ENCODE peak calls at places on chromosomes 2 and 18, in six cellular contexts. L, V, B, A, I and Y are unnamed samples.

GRCh38 chr18:21815101-21815500 is 74.5 kb downstream of the MIB1 start:
- DNase-seq in V (no peak), L (no peak), B (no peak), I (no peak), A (no peak), Y (no peak)

GRCh38 chr2:240527153-240527750 is 30.5 kb downstream of the ANKMY1 start:
- DNase-seq in V (no peak), B (no peak), L (no peak), A (no peak), I (no peak), Y (no peak)

GRCh38 chr18:54910161-54910919 is 48.9 kb downstream of the CCDC68 start:
- DNase-seq in A (no peak), L (no peak), I (no peak), V (no peak), B (no peak), Y (no peak)

GRCh38 chr2:164841719-164842623 is at the start of gene COBLL1:
- DNase-seq in A (peak; percentile 81), L (peak; percentile 78), V (peak; percentile 88), I (peak; percentile 66), B (peak; percentile 84), Y (peak; percentile 79)

GRCh38 chr2:162060522-162060921 is 13.5 kb downstream of the DPP4 start:
- DNase-seq in A (no peak), V (no peak), B (no peak), I (no peak), L (no peak), Y (no peak)

GRCh38 chr2:230956827-230957755 is 32.0 kb upstream of the GPR55 start:
- DNase-seq in A (peak; percentile 82), I (peak; percentile 33), V (peak; percentile 22), B (no peak), L (peak; percentile 39), Y (peak; percentile 38)

GRCh38 chr2:33437297-33437696 is 39.2 kb upstream of the RASGRP3 start:
- DNase-seq in V (no peak), B (no peak), I (no peak), A (no peak), L (no peak), Y (no peak)

GRCh38 chr18:23876496-23876895 is 138.1 kb upstream of the TTC39C start:
- DNase-seq in I (no peak), V (no peak), L (no peak), B (no peak), A (no peak), Y (no peak)

GRCh38 chr2:64989982-64990614 is 899 bp downstream of the SLC1A4 start:
- DNase-seq in V (no peak), A (peak; percentile 40), I (peak; percentile 11), B (peak; percentile 43), L (no peak), Y (peak; percentile 19)

GRCh38 chr18:45085916-45086624 is 405.4 kb downstream of the SETBP1 start:
- DNase-seq in V (no peak), L (no peak), A (no peak), B (no peak), I (no peak), Y (no peak)

GRCh38 chr2:104826016-104826415 is 27.9 kb upstream of the POU3F3 start:
- DNase-seq in V (no peak), A (no peak), L (no peak), I (no peak), B (no peak), Y (no peak)

GRCh38 chr2:64534363-64534762 is 10.2 kb downstream of the AFTPH start:
- DNase-seq in L (no peak), A (no peak), I (no peak), B (no peak), V (no peak), Y (no peak)

GRCh38 chr2:240974771-240975572 is 23.4 kb upstream of the SNED1 start:
- DNase-seq in I (no peak), V (no peak), L (no peak), B (no peak), A (no peak), Y (peak; percentile 11)

GRCh38 chr18:50458366-50458765 is 83.5 kb downstream of the SKA1 start:
- DNase-seq in B (no peak), V (no peak), L (no peak), I (no peak), A (no peak), Y (no peak)

GRCh38 chr2:189635353-189635752 is 25.9 kb upstream of the ASNSD1 start:
- DNase-seq in B (no peak), I (no peak), L (no peak), A (no peak), V (no peak), Y (no peak)

GRCh38 chr18:7566587-7567486 is at the start of gene PTPRM:
- DNase-seq in B (peak; percentile 47), L (peak; percentile 93), A (peak; percentile 85), I (peak; percentile 80), V (peak; percentile 80), Y (peak; percentile 94)

GRCh38 chr18:69580107-69580506 is 179.4 kb downstream of the DOK6 start:
- DNase-seq in A (peak; percentile 37), L (no peak), I (no peak), B (peak; percentile 1), V (no peak), Y (no peak)

GRCh38 chr18:45457933-45458332 is 157.3 kb upstream of the SLC14A2 start:
- DNase-seq in A (no peak), B (no peak), V (no peak), I (no peak), L (no peak), Y (no peak)

GRCh38 chr2:124147552-124147951 is 122.5 kb downstream of the CNTNAP5 start:
- DNase-seq in B (no peak), L (no peak), A (no peak), I (no peak), V (no peak), Y (no peak)

GRCh38 chr2:128410758-128411215 is 92.1 kb upstream of the HS6ST1 start:
- DNase-seq in A (no peak), L (no peak), V (no peak), I (no peak), B (no peak), Y (no peak)

GRCh38 chr2:120177011-120177621 is 46.1 kb downstream of the TMEM185B start:
- DNase-seq in L (peak; percentile 35), V (peak; percentile 59), I (no peak), A (peak; percentile 87), B (no peak), Y (peak; percentile 70)

GRCh38 chr2:190587106-190587505 is 52.6 kb upstream of the NEMP2 start:
- DNase-seq in I (no peak), V (no peak), A (no peak), L (no peak), B (no peak), Y (no peak)

GRCh38 chr2:185215497-185215896 is 523.1 kb upstream of the FSIP2 start:
- DNase-seq in A (peak; percentile 67), B (peak; percentile 21), I (no peak), L (no peak), V (no peak), Y (no peak)

GRCh38 chr18:21997207-21998143 is 171.9 kb upstream of the GATA6 start:
- DNase-seq in V (no peak), B (peak; percentile 48), L (no peak), I (no peak), A (peak; percentile 51), Y (no peak)

GRCh38 chr2:179343945-179344279 is 79.3 kb upstream of the SESTD1 start:
- DNase-seq in L (no peak), I (no peak), V (no peak), B (no peak), A (no peak), Y (no peak)

GRCh38 chr18:49514577-49514976 is 27.5 kb upstream of the C18orf32 start:
- DNase-seq in B (peak; percentile 45), I (no peak), L (no peak), V (no peak), A (no peak), Y (no peak)

GRCh38 chr2:33059452-33060156 is 112.9 kb downstream of the LTBP1 start:
- DNase-seq in L (no peak), I (no peak), A (no peak), B (no peak), V (no peak), Y (no peak)

GRCh38 chr2:20108655-20109396 is 57.4 kb upstream of the LAPTM4A start:
- DNase-seq in I (no peak), A (peak; percentile 26), B (peak; percentile 78), L (no peak), V (no peak), Y (no peak)

GRCh38 chr2:216285641-216286156 is 86.6 kb downstream of the MARCHF4 start:
- DNase-seq in L (no peak), B (no peak), I (no peak), A (no peak), V (no peak), Y (no peak)

GRCh38 chr2:45607701-45608100 is 3.4 kb downstream of the SRBD1 start:
- DNase-seq in B (peak; percentile 45), I (no peak), A (no peak), L (no peak), V (no peak), Y (no peak)
- TF ChIP-seq CTCF in B (peak; percentile 62), I (peak; percentile 12), A (peak; percentile 22), L (peak; percentile 21), V (no peak), Y (peak; percentile 10)

DNA sequence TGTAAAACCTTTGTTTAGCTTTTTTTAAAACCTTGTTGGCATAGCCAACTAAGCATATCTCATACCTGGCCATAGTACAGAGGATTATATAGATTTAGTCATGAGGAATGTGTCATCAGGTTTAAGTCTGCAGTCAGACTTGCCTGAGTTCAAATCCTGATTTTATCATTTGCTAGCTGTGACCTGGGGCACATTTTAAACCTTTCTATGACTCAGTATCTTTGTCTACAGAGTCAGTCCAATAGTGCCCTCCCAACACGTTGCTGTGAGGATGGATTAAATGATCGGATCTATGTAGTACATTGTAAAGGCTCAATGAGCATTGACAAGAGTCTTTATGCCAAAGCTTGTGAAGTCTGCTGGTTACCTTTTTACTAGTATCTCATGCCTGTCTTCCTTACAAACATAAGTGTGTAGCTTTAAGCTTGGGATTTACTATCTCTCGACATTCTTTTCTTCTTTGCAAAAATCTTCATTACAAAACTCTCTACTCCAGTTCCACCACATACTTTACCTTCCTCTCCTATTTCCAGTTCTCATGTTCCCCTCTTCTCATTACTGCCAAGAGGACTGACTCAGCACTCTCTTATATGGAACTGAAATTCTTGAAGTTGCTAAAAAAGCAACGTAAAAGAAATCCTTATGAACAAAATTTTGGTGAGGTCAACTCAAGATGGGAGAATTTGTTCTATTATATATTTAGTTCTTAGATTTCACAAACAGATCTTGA is 68.1 kb upstream of the RBMS1 start:
- DNase-seq in V (no peak), I (no peak), A (no peak), B (no peak), L (no peak), Y (no peak)
- H3K27ac ChIP-seq in V (no peak overlapping the region), I (no peak overlapping the region), A (no peak overlapping the region), B (no peak overlapping the region), L (no peak overlapping the region), Y (peak overlapping the region; percentile 33)

DNA sequence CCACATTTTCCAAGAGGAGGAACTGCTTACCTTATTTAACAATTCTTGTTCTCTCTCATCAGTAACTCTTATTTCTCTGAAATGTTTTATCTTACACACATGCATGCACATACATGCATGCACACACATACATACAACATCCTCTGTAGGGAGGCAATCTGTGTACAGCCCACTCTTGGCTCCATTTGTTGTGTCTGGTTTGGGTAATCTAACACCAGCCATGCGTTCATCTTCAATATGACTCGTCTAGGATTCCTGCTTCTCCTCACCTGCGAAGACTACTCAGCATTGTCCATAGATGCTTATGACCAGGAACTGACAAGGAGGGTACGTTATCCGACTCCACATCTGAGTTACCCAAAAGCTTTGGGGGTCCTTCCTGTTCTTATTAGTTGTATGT is 18.0 kb downstream of the LYPD6B start:
- DNase-seq in I (no peak), V (no peak), L (no peak), B (no peak), A (no peak), Y (no peak)
- H3K36me3 ChIP-seq in I (no peaks in the 10 kb centered on the region), V (no peaks in the 10 kb centered on the region), L (no peaks in the 10 kb centered on the region), B (no peaks in the 10 kb centered on the region), A (no peaks in the 10 kb centered on the region), Y (no peaks in the 10 kb centered on the region)

GRCh38 chr2:201452058-201452736 is 657 bp downstream of the STRADB start:
- DNase-seq in I (no peak), B (no peak), L (no peak), A (peak; percentile 14), V (peak; percentile 17), Y (no peak)
- TF ChIP-seq CTCF in I (peak; percentile 40), B (no peak), L (no peak), A (no peak), V (no peak), Y (no peak)